ENCODE peak calls at places on chromosomes 7 and 10, in seven cellular contexts. Z is lower lobe of right lung, A is HL-60, Y is cardiac fibroblast, N is colonic mucosa, J is ovary, T is nephron progenitor cell. R is an unnamed sample.

GRCh38 chr10:7826971-7827370 is 8.7 kb downstream of the TAF3 start:
- DNase-seq in Z (no peak), A (no peak), Y (peak; percentile 57), N (no peak), J (no peak), T (no peak), R (no peak)

GRCh38 chr7:25772802-25773201 is 379.2 kb upstream of the NFE2L3 start:
- DNase-seq in Z (no peak), A (no peak), Y (no peak), N (no peak), J (no peak), T (no peak), R (no peak)

GRCh38 chr7:34015656-34016055 is 110.3 kb downstream of the BMPER start:
- DNase-seq in Z (no peak), A (no peak), Y (no peak), N (no peak), J (no peak), T (no peak), R (no peak)

GRCh38 chr10:6072215-6072941 is 10.2 kb upstream of the IL2RA start:
- DNase-seq in Z (no peak), A (no peak), Y (peak; percentile 19), N (no peak), J (no peak), T (no peak), R (no peak)

GRCh38 chr7:80392229-80393169 is 119.4 kb downstream of the GNAT3 start:
- DNase-seq in Z (no peak), A (no peak), Y (peak; percentile 70), N (no peak), J (no peak), T (no peak), R (no peak)

GRCh38 chr10:4812952-4813351 is 13.1 kb upstream of the AKR1E2 start:
- DNase-seq in Z (no peak), A (no peak), Y (peak; percentile 46), N (no peak), J (no peak), T (no peak), R (no peak)

GRCh38 chr7:17732083-17732482 is 208.2 kb downstream of the SNX13 start:
- DNase-seq in Z (no peak), A (no peak), Y (no peak), N (no peak), J (no peak), T (no peak), R (no peak)

GRCh38 chr10:119521443-119522204 is 20.9 kb downstream of the RGS10 start:
- DNase-seq in Z (no peak), A (no peak), Y (peak; percentile 51), N (no peak), J (no peak), T (no peak), R (no peak)

GRCh38 chr7:2045559-2046405 is 187.0 kb downstream of the MAD1L1 start:
- DNase-seq in Z (peak; percentile 34), A (no peak), Y (no peak), N (no peak), J (no peak), T (no peak), R (no peak)

GRCh38 chr7:85125679-85126078 is 61.2 kb downstream of the SEMA3D start:
- DNase-seq in Z (no peak), A (no peak), Y (no peak), N (no peak), J (no peak), T (peak; percentile 17), R (no peak)

DNA sequence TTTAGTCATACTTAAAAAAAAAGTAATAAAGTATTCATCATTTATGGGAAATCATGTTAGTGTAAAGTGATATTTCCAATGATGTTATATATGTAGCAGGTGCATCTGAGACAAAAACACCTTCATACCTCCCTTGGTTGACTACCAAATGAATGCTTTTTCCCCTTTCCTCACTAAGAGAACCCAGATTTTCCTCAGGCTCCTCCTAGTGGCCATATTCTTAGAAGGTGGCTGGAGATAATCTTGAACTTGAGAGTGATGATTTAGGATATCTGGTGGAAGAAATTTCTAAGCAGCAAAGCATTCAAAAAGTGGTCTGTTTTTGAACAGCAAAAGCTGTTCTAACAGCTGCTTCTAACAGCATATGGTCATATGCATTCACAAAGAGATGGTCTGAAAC is 16.8 kb upstream of the DNAH11 start:
- DNase-seq in Z (no peak), A (no peak), Y (peak; percentile 4), N (no peak), J (no peak), T (no peak), R (no peak)
- TF ChIP-seq CTCF in Z (peak; percentile 40), A (no peak), Y (peak; percentile 44), N (peak; percentile 22), J (no peak), T (no peak), R (peak; percentile 17)

GRCh38 chr7:149087366-149087765 is 3.2 kb downstream of the ZNF786 start:
- DNase-seq in Z (no peak), A (no peak), Y (no peak), N (no peak), J (no peak), T (no peak), R (no peak)
- TF ChIP-seq CTCF in Z (no peak), A (no peak), Y (no peak), N (no peak), J (no peak), T (no peak), R (no peak)

DNA sequence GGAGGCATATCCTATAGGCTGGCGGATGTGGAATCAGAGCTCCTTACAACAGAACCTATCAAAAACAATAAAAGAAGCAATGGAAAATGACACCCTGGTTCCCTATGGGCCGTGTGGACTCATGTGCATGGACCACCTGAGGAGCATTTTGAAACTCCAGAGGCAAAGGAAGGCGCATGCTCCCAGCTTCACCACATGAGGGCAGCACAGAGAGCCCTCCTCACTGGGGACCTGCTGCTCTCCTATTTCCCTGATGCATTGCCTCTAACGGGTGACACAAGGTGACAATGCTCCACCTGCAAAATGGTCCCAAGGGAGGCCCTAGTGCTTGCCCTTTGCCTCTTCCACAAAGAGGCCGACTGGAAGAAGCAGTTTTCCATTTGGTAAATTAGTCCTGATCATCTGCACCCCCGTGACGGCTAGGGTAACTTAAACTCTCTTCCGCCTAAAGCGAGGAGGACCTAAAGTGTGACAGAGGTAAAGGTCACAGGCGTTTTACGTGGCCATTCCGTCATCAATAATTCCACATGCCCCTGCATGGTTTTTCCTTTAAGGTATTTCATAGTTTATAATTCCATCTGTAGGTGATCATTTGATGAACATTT is 67.7 kb downstream of the GPAM start:
- DNase-seq in Z (no peak), A (no peak), Y (peak; percentile 21), N (peak; percentile 32), J (no peak), T (peak; percentile 51), R (peak; percentile 34)
- TF ChIP-seq CTCF in Z (peak; percentile 71), A (peak; percentile 93), Y (peak; percentile 82), N (peak; percentile 79), J (no peak), T (peak; percentile 69), R (peak; percentile 79)

GRCh38 chr10:49324711-49325110 is 25.7 kb downstream of the C10orf71 start:
- DNase-seq in Z (no peak), A (no peak), Y (no peak), N (no peak), J (peak; percentile 2), T (no peak), R (no peak)
- TF ChIP-seq CTCF in Z (no peak), A (no peak), Y (no peak), N (no peak), J (no peak), T (no peak), R (no peak)

GRCh38 chr10:62636825-62637248 is 167.7 kb upstream of the ADO start:
- DNase-seq in Z (no peak), A (no peak), Y (peak; percentile 29), N (no peak), J (no peak), T (no peak), R (no peak)
- TF ChIP-seq CTCF in Z (no peak), A (no peak), Y (peak; percentile 26), N (no peak), J (no peak), T (no peak), R (no peak)

R was measured in progenitor cell of endocrine pancreas.